ENCODE peak calls at places on chromosomes 5 and 9, in ten cellular contexts. B is GM23248; J is ELR; E is heart left ventricle; O is kidney tubule cell; Y is lung microvascular endothelial cell; K is ureter; P is activated CD4-positive, alpha-beta T cell treated with anti-CD3 and anti-CD28 coated beads, Interleukin-2, amount 10 ng/mL, durations not matched to agents 7 days and 5 days; U is GM23338; F is aorta. Q is an unnamed sample.

GRCh38 chr5:119036101-119036762 is 34.7 kb upstream of the DMXL1 start:
- DNase-seq in B (peak; percentile 94), J (peak; percentile 93), E (no peak), O (peak; percentile 88), Y (no peak), K (no peak), P (no peak), U (no peak), F (no peak), Q (peak; percentile 56)

GRCh38 chr5:91302335-91302734 is 80.8 kb downstream of the ARRDC3 start:
- DNase-seq in B (peak; percentile 17), J (no peak), E (no peak), O (no peak), Y (no peak), K (no peak), P (no peak), U (peak; percentile 43), F (no peak), Q (no peak)

GRCh38 chr5:40904205-40904993 is 4.9 kb upstream of the C7 start:
- DNase-seq in B (peak; percentile 75), J (peak; percentile 75), E (peak; percentile 66), O (peak; percentile 75), Y (peak; percentile 80), K (peak; percentile 79), P (peak; percentile 35), U (peak; percentile 91), F (peak; percentile 63), Q (peak; percentile 61)

GRCh38 chr5:89440670-89441069 is 557.7 kb upstream of the MEF2C start:
- DNase-seq in B (no peak), J (no peak), E (no peak), O (no peak), Y (no peak), K (no peak), P (no peak), U (no peak), F (no peak), Q (no peak)

GRCh38 chr5:166499452-166500240 is 1791.8 kb upstream of the WWC1 start:
- DNase-seq in B (no peak), J (no peak), E (no peak), O (peak; percentile 53), Y (no peak), K (no peak), P (no peak), U (no peak), F (no peak), Q (no peak)

GRCh38 chr5:39024884-39025283 is 49.3 kb downstream of the RICTOR start:
- DNase-seq in B (peak; percentile 41), J (peak; percentile 61), E (no peak), O (no peak), Y (no peak), K (no peak), P (no peak), U (no peak), F (no peak), Q (peak; percentile 11)

GRCh38 chr9:69019808-69020207 is 5.9 kb upstream of the PRKACG start:
- DNase-seq in B (no peak), J (no peak), E (no peak), O (no peak), Y (no peak), K (no peak), P (peak; percentile 76), U (no peak), F (no peak), Q (no peak)

GRCh38 chr9:92770005-92770995 is 5.7 kb upstream of the BICD2 start:
- DNase-seq in B (peak; percentile 21), J (no peak), E (no peak), O (no peak), Y (peak; percentile 47), K (peak; percentile 54), P (no peak), U (peak; percentile 61), F (peak; percentile 47), Q (peak; percentile 32)

GRCh38 chr5:67149933-67150523 is 46.6 kb downstream of the CD180 start:
- DNase-seq in B (peak; percentile 55), J (peak; percentile 38), E (no peak), O (no peak), Y (peak; percentile 56), K (no peak), P (no peak), U (peak; percentile 27), F (no peak), Q (peak; percentile 43)

GRCh38 chr9:14211564-14211963 is 102.4 kb downstream of the NFIB start:
- DNase-seq in B (no peak), J (no peak), E (no peak), O (no peak), Y (no peak), K (no peak), P (no peak), U (no peak), F (no peak), Q (no peak)

GRCh38 chr9:89969156-89969566 is 364.3 kb downstream of the GADD45G start:
- DNase-seq in B (peak; percentile 28), J (no peak), E (no peak), O (peak; percentile 9), Y (no peak), K (no peak), P (no peak), U (no peak), F (no peak), Q (no peak)

GRCh38 chr9:124045076-124045829 is 33.7 kb downstream of the LHX2 start:
- DNase-seq in B (peak; percentile 84), J (no peak), E (peak; percentile 76), O (no peak), Y (peak; percentile 70), K (no peak), P (no peak), U (peak; percentile 71), F (no peak), Q (peak; percentile 21)

GRCh38 chr5:14202462-14202861 is 59.3 kb downstream of the TRIO start:
- DNase-seq in B (peak; percentile 76), J (peak; percentile 78), E (no peak), O (peak; percentile 47), Y (no peak), K (no peak), P (no peak), U (no peak), F (no peak), Q (no peak)

GRCh38 chr5:122097391-122097790 is 19.3 kb upstream of the LOX start:
- DNase-seq in B (no peak), J (no peak), E (no peak), O (no peak), Y (no peak), K (no peak), P (no peak), U (no peak), F (no peak), Q (peak; percentile 40)

GRCh38 chr5:154567155-154567554 is 89.1 kb upstream of the HAND1 start:
- DNase-seq in B (no peak), J (no peak), E (no peak), O (no peak), Y (no peak), K (no peak), P (no peak), U (no peak), F (no peak), Q (no peak)

GRCh38 chr5:163861670-163862069 is 356.3 kb downstream of the MAT2B start:
- DNase-seq in B (no peak), J (peak; percentile 72), E (no peak), O (no peak), Y (peak; percentile 76), K (no peak), P (no peak), U (no peak), F (no peak), Q (no peak)

GRCh38 chr5:79464695-79465332 is 49.1 kb downstream of the HOMER1 start:
- DNase-seq in B (peak; percentile 58), J (peak; percentile 58), E (no peak), O (peak; percentile 44), Y (peak; percentile 48), K (no peak), P (no peak), U (peak; percentile 57), F (no peak), Q (peak; percentile 46)

GRCh38 chr9:72540348-72540873 is 19.0 kb downstream of the TMC1 start:
- DNase-seq in B (peak; percentile 91), J (peak; percentile 41), E (no peak), O (peak; percentile 79), Y (no peak), K (peak; percentile 54), P (no peak), U (no peak), F (no peak), Q (peak; percentile 87)

GRCh38 chr5:126234563-126235195 is 188.5 kb upstream of the GRAMD2B start:
- DNase-seq in B (peak; percentile 24), J (peak; percentile 33), E (no peak), O (peak; percentile 64), Y (peak; percentile 14), K (no peak), P (no peak), U (peak; percentile 78), F (no peak), Q (peak; percentile 17)

GRCh38 chr9:120928015-120928719 is 1.6 kb upstream of the TRAF1 start:
- DNase-seq in B (peak; percentile 37), J (no peak), E (peak; percentile 51), O (peak; percentile 68), Y (peak; percentile 42), K (peak; percentile 65), P (peak; percentile 42), U (peak; percentile 68), F (peak; percentile 82), Q (no peak)

GRCh38 chr9:94929373-94929764 is 202.9 kb downstream of the AOPEP start:
- DNase-seq in B (no peak), J (no peak), E (peak; percentile 83), O (no peak), Y (peak; percentile 96), K (no peak), P (no peak), U (no peak), F (no peak), Q (no peak)

GRCh38 chr9:114910541-114910940 is 19.9 kb downstream of the TNFSF8 start:
- DNase-seq in B (peak; percentile 56), J (no peak), E (no peak), O (no peak), Y (no peak), K (no peak), P (no peak), U (no peak), F (no peak), Q (peak; percentile 62)

GRCh38 chr5:162496080-162496808 is 428.7 kb downstream of the GABRG2 start:
- DNase-seq in B (no peak), J (no peak), E (no peak), O (no peak), Y (no peak), K (no peak), P (no peak), U (no peak), F (no peak), Q (peak; percentile 1)

GRCh38 chr9:113955076-113955752 is 79.1 kb downstream of the ZNF618 start:
- DNase-seq in B (peak; percentile 74), J (peak; percentile 32), E (no peak), O (peak; percentile 50), Y (no peak), K (no peak), P (no peak), U (no peak), F (no peak), Q (peak; percentile 89)

GRCh38 chr9:90433398-90433890 is 209.2 kb downstream of the DIRAS2 start:
- DNase-seq in B (no peak), J (no peak), E (no peak), O (peak; percentile 100), Y (no peak), K (peak; percentile 70), P (no peak), U (peak; percentile 94), F (no peak), Q (peak; percentile 1)

GRCh38 chr5:52839285-52839684 is 51.6 kb downstream of the ITGA1 start:
- DNase-seq in B (no peak), J (no peak), E (no peak), O (no peak), Y (no peak), K (no peak), P (no peak), U (no peak), F (no peak), Q (no peak)

GRCh38 chr5:148156609-148157008 is 11.7 kb upstream of the SPINK14 start:
- DNase-seq in B (no peak), J (no peak), E (no peak), O (no peak), Y (no peak), K (no peak), P (no peak), U (no peak), F (no peak), Q (no peak)

GRCh38 chr9:115717711-115718173 is 435.8 kb upstream of the PAPPA start:
- DNase-seq in B (peak; percentile 40), J (peak; percentile 20), E (no peak), O (peak; percentile 87), Y (no peak), K (no peak), P (no peak), U (no peak), F (no peak), Q (peak; percentile 98)